ENCODE peak calls at places on chromosomes 16 and 17, in eight cellular contexts. M, W, Q, Y, A, V, S and H are unnamed samples.

GRCh38 chr17:27446569-27447301 is 9.5 kb upstream of the KSR1 start:
- DNase-seq in Y (no peak), W (peak; percentile 60), Q (no peak), M (peak; percentile 96), A (peak; percentile 7), S (peak; percentile 98), V (no peak), H (no peak)

GRCh38 chr17:78532922-78533640 is 44.1 kb downstream of the DNAH17 start:
- DNase-seq in M (peak; percentile 21), A (peak; percentile 27), Y (no peak), S (peak; percentile 89), W (no peak), V (no peak), Q (no peak), H (no peak)

GRCh38 chr16:54265558-54266213 is 20.9 kb downstream of the IRX3 start:
- DNase-seq in V (no peak), Q (no peak), A (no peak), M (peak; percentile 11), S (no peak), Y (no peak), W (no peak), H (no peak)

GRCh38 chr17:59734226-59734625 is 26.8 kb downstream of the VMP1 start:
- DNase-seq in A (no peak), M (no peak), W (no peak), Q (no peak), Y (no peak), S (no peak), V (no peak), H (no peak)

GRCh38 chr16:29678691-29679267 is at the start of gene QPRT:
- DNase-seq in W (no peak), Y (no peak), V (peak; percentile 45), S (peak; percentile 28), Q (peak; percentile 23), A (no peak), M (peak; percentile 83), H (peak; percentile 62)

GRCh38 chr16:4324479-4324868 is 8.6 kb downstream of the GLIS2 start:
- DNase-seq in A (no peak), S (no peak), V (no peak), W (no peak), M (no peak), Y (no peak), Q (no peak), H (no peak)

GRCh38 chr16:53817117-53817516 is 113.2 kb downstream of the FTO start:
- DNase-seq in M (peak; percentile 93), Y (peak; percentile 73), W (peak; percentile 65), Q (no peak), A (peak; percentile 62), V (no peak), S (peak; percentile 96), H (no peak)

GRCh38 chr17:63954402-63955063 is 18.2 kb downstream of the SCN4A start:
- DNase-seq in A (no peak), Y (no peak), V (no peak), S (no peak), Q (no peak), M (no peak), W (no peak), H (no peak)

GRCh38 chr16:30918614-30919013 is 4.8 kb upstream of the FBXL19 start:
- DNase-seq in A (no peak), V (no peak), S (no peak), M (no peak), Q (no peak), W (no peak), Y (no peak), H (no peak)

GRCh38 chr17:50074227-50074626 is 18.3 kb downstream of the ITGA3 start:
- DNase-seq in Y (no peak), Q (no peak), A (no peak), S (no peak), M (no peak), W (no peak), V (no peak), H (no peak)

GRCh38 chr17:1331708-1332107 is 52.2 kb downstream of the TRARG1 start:
- DNase-seq in M (no peak), Y (no peak), S (no peak), V (no peak), Q (no peak), W (no peak), A (no peak), H (no peak)